ENCODE peak calls at places on chromosome 2, in six cellular contexts. W is K562, O is HepG2, N is HCT116, A is H1, T is GM12878. M is an unnamed sample. For H3K9me3, the result is how much of the 10 kb centered on the place peaks cover.

GRCh38 chr2:16908671-16909070 is 243.0 kb upstream of the CYRIA start:
- DNase-seq in W (no peak), O (no peak), N (no peak), A (no peak), T (no peak), M (no peak)

GRCh38 chr2:15584767-15585469 is 6.8 kb upstream of the DDX1 start:
- DNase-seq in W (no peak), O (no peak), N (no peak), A (no peak), T (no peak), M (no peak)

GRCh38 chr2:175855794-175856453 is 146.1 kb downstream of the LNPK start:
- DNase-seq in W (no peak), O (no peak), N (peak), A (no peak), T (no peak), M (no peak)

GRCh38 chr2:36453652-36454051 is 98.1 kb downstream of the CRIM1 start:
- DNase-seq in W (no peak), O (peak), N (no peak), A (no peak), T (no peak), M (no peak)

GRCh38 chr2:107001964-107002696 is 116.2 kb upstream of the ST6GAL2 start:
- DNase-seq in W (no peak), O (no peak), N (no peak), A (no peak), T (no peak), M (no peak)

GRCh38 chr2:74130211-74130995 is 17.3 kb downstream of the BOLA3 start:
- DNase-seq in W (no peak), O (no peak), N (no peak), A (no peak), T (no peak), M (no peak)

GRCh38 chr2:13581471-13581870 is 864.7 kb downstream of the TRIB2 start:
- DNase-seq in W (no peak), O (no peak), N (no peak), A (peak), T (no peak), M (peak)

GRCh38 chr2:128769457-128770142 is 450.9 kb upstream of the HS6ST1 start:
- DNase-seq in W (no peak), O (no peak), N (no peak), A (no peak), T (no peak), M (no peak)

GRCh38 chr2:85578243-85579180 is 1.1 kb downstream of the VAMP8 start:
- DNase-seq in W (peak), O (no peak), N (no peak), A (no peak), T (no peak), M (no peak)

GRCh38 chr2:122639721-122640120 is 884.3 kb downstream of the TSN start:
- DNase-seq in W (no peak), O (no peak), N (no peak), A (no peak), T (no peak), M (no peak)

GRCh38 chr2:159996792-159997546 is 65.4 kb downstream of the PLA2R1 start:
- DNase-seq in W (no peak), O (no peak), N (no peak), A (no peak), T (no peak), M (no peak)

GRCh38 chr2:118689456-118689855 is 158.0 kb downstream of the EN1 start:
- DNase-seq in W (peak), O (no peak), N (no peak), A (no peak), T (no peak), M (no peak)

GRCh38 chr2:129152514-129152913 is 827.0 kb upstream of the RAB6C start:
- DNase-seq in W (no peak), O (no peak), N (no peak), A (no peak), T (no peak), M (no peak)

GRCh38 chr2:216576611-216577010 is 56.6 kb upstream of the IGFBP2 start:
- DNase-seq in W (no peak), O (no peak), N (no peak), A (no peak), T (no peak), M (no peak)

GRCh38 chr2:85277416-85278158 is 50.2 kb downstream of the TGOLN2 start:
- DNase-seq in W (no peak), O (no peak), N (no peak), A (no peak), T (no peak), M (no peak)

GRCh38 chr2:54726431-54726830 is 3.0 kb downstream of the EML6 start:
- DNase-seq in W (no peak), O (no peak), N (no peak), A (no peak), T (no peak), M (no peak)

GRCh38 chr2:82539222-82539621 is 1919.9 kb downstream of the SUCLG1 start:
- DNase-seq in W (peak), O (no peak), N (no peak), A (no peak), T (no peak), M (no peak)

GRCh38 chr2:164879901-164880535 is 38.4 kb upstream of the COBLL1 start:
- DNase-seq in W (no peak), O (no peak), N (no peak), A (no peak), T (no peak), M (no peak)

GRCh38 chr2:107168141-107168540 is 282.2 kb upstream of the ST6GAL2 start:
- DNase-seq in W (no peak), O (no peak), N (no peak), A (no peak), T (no peak), M (no peak)

GRCh38 chr2:156156580-156156979 is 175.9 kb downstream of the NR4A2 start:
- DNase-seq in W (no peak), O (peak), N (no peak), A (no peak), T (no peak), M (no peak)

GRCh38 chr2:27117995-27118524 is 868 bp downstream of the CGREF1 start:
- DNase-seq in W (no peak), O (no peak), N (no peak), A (no peak), T (no peak), M (no peak)

GRCh38 chr2:173851256-173851655 is 113.9 kb downstream of the SP3 start:
- DNase-seq in W (no peak), O (no peak), N (no peak), A (no peak), T (no peak), M (no peak)

GRCh38 chr2:133424876-133425275 is 143.4 kb downstream of the NCKAP5 start:
- DNase-seq in W (no peak), O (no peak), N (no peak), A (no peak), T (no peak), M (no peak)

GRCh38 chr2:9648821-9649220 is 18.0 kb upstream of the YWHAQ start:
- DNase-seq in W (no peak), O (no peak), N (no peak), A (no peak), T (no peak), M (no peak)

GRCh38 chr2:222693837-222694236 is 22.4 kb downstream of the MOGAT1 start:
- DNase-seq in W (peak), O (peak), N (peak), A (no peak), T (no peak), M (peak)

DNA sequence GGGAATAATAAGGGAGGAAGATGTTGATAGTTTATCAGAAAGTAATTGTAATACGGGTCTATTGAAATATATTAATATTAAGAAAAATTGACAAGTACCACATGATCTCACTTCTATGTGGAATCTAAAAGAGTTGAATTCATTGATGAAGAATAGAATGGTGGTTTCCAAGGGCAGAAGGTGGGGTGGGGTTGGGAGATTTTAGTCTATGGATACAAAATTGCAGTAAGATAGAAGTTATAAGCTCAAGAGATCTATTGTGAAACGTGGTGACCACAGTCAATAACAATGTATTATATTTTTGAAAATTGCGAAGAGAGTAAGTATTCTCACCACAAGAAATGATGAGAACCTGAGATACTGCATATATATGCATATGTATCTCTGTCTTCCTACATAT is 38.9 kb downstream of the COL3A1 start:
- DNase-seq in W (no peak), O (no peak), N (no peak), A (no peak), T (no peak), M (no peak)
- H3K9me3 ChIP-seq in W (under half), O (under half), N (under half), A (under half), T (under half), M (under half)

GRCh38 chr2:201470821-201471731 is 19.5 kb downstream of the STRADB start:
- DNase-seq in W (no peak), O (no peak), N (no peak), A (peak), T (no peak), M (no peak)
- TF ChIP-seq ZNF274 in W (no peak), O (no peak), N (no peak), A (no peak), T (no peak), M (no peak)

GRCh38 chr2:127122351-127123027 is 15.5 kb upstream of the BIN1 start:
- DNase-seq in W (no peak), O (no peak), N (no peak), A (no peak), T (no peak), M (no peak)
- H3K9me3 ChIP-seq in W (under half), O (under half), N (under half), A (under half), T (under half), M (under half)

GRCh38 chr2:197304556-197305011 is 6.0 kb downstream of the ANKRD44 start:
- DNase-seq in W (no peak), O (no peak), N (no peak), A (no peak), T (no peak), M (no peak)
- TF ChIP-seq ZNF274 in W (no peak), O (no peak), N (no peak), A (no peak), T (no peak), M (no peak)

GRCh38 chr2:94774851-94775250 is 96.4 kb upstream of the TEKT4 start:
- DNase-seq in W (no peak), O (no peak), N (no peak), A (no peak), T (no peak), M (no peak)
- H3K9me3 ChIP-seq in W (under half), O (under half), N (under half), A (half or more), T (under half), M (under half)

GRCh38 chr2:218026676-218027425 is 24.1 kb upstream of the TNS1 start:
- DNase-seq in W (no peak), O (no peak), N (no peak), A (peak), T (no peak), M (no peak)

GRCh38 chr2:218028562-218029348 is 26.0 kb upstream of the TNS1 start:
- DNase-seq in W (no peak), O (no peak), N (no peak), A (peak), T (no peak), M (no peak)

GRCh38 chr2:218026244-218026643 is 23.4 kb upstream of the TNS1 start:
- DNase-seq in W (no peak), O (no peak), N (no peak), A (peak), T (no peak), M (no peak)

GRCh38 chr2:218028189-218028495 is 25.3 kb upstream of the TNS1 start:
- DNase-seq in W (no peak), O (no peak), N (no peak), A (no peak), T (no peak), M (no peak)

GRCh38 chr2:218027426-218028188 is 24.8 kb upstream of the TNS1 start:
- DNase-seq in W (no peak), O (no peak), N (no peak), A (peak), T (no peak), M (no peak)
- TF ChIP-seq ZNF274 in W (no peak), O (no peak), N (no peak), A (no peak), T (no peak), M (no peak)

GRCh38 chr2:135099802-135100483 is 47.9 kb downstream of the RAB3GAP1 start:
- DNase-seq in W (no peak), O (no peak), N (no peak), A (no peak), T (no peak), M (no peak)

GRCh38 chr2:135103843-135104242 is 51.8 kb downstream of the RAB3GAP1 start:
- DNase-seq in W (no peak), O (no peak), N (no peak), A (no peak), T (no peak), M (no peak)
- H3K9me3 ChIP-seq in W (under half), O (under half), N (under half), A (under half), T (under half), M (under half)

GRCh38 chr2:109527846-109528705 is 85.7 kb downstream of the SEPTIN10 start:
- DNase-seq in W (no peak), O (peak), N (no peak), A (no peak), T (no peak), M (no peak)
- TF ChIP-seq ZNF274 in W (no peak), O (no peak), N (no peak), A (no peak), T (no peak), M (no peak)

DNA sequence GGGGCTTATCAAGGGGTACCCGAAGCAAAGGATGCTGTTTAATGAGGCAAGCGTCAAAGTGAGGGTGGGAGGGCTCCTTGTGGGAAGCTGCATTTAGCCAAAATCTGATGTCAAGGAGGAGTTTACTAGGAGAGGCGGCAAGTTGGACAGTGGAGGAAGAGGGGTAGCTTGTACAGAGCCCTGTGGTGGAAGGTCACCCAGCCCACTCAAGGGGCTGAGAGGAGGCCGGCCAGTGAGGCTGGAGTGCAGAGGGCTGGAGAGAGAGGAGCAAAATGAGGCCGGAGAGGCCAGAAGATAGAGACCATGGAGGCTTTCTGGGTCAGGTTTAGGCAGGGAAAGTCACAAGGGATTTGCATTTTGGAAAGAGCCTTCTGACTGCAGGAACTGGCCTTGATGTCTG is 49.5 kb downstream of the ASB1 start:
- DNase-seq in W (no peak), O (no peak), N (no peak), A (no peak), T (no peak), M (no peak)
- H3K9me3 ChIP-seq in W (under half), O (under half), N (under half), A (under half), T (under half), M (under half)